ENCODE peak calls at places on chromosome 15, in four cellular contexts. F is naive B cell, V is hepatocyte, Q is GDM1. P is an unnamed sample.

GRCh38 chr15:78276032-78276943 is 11.9 kb downstream of the DNAJA4 start:
- DNase-seq in V (no peak), Q (no peak), F (no peak), P (no peak)

GRCh38 chr15:75661041-75661778 is 13.5 kb downstream of the SNX33 start:
- DNase-seq in Q (no peak), V (peak), F (no peak), P (no peak)

GRCh38 chr15:82763361-82764142 is 42.3 kb downstream of the FSD2 start:
- DNase-seq in F (no peak), Q (no peak), V (no peak), P (no peak)

GRCh38 chr15:65355173-65355982 is 22.4 kb downstream of the IGDCC3 start:
- DNase-seq in Q (no peak), F (no peak), V (peak), P (no peak)

GRCh38 chr15:78810377-78811123 is 714 bp downstream of the ADAMTS7 start:
- DNase-seq in V (peak), Q (no peak), F (no peak), P (no peak)

GRCh38 chr15:98286831-98287230 is 326.3 kb downstream of the ARRDC4 start:
- DNase-seq in Q (no peak), F (no peak), V (no peak), P (no peak)

GRCh38 chr15:34239151-34239761 is 14.4 kb downstream of the EMC4 start:
- DNase-seq in Q (no peak), V (no peak), F (no peak), P (peak)

GRCh38 chr15:56871180-56871579 is 47.3 kb upstream of the TCF12 start:
- DNase-seq in F (no peak), Q (no peak), V (no peak), P (no peak)